ENCODE peak calls at places on chromosomes 2 and 18, in five cellular contexts. One of them, this sample, is unnamed.
A peak's percentile ranks its signal among the peaks of the same experiment; 100 is the strongest.

GRCh38 chr2:137964066-137964858 is at the start of gene HNMT:
- DNase-seq in adipocyte: peak; percentile 65
- DNase-seq in body of pancreas: peak; percentile 59
- DNase-seq in adrenal gland: peak; percentile 22
- DNase-seq in heart right ventricle: peak; percentile 27
- DNase-seq in this sample: peak; percentile 80

GRCh38 chr2:157559461-157559860 is 69.2 kb downstream of the ACVR1C start:
- DNase-seq in adipocyte: no peak
- DNase-seq in heart right ventricle: no peak
- DNase-seq in adrenal gland: no peak
- DNase-seq in body of pancreas: no peak
- DNase-seq in this sample: no peak

GRCh38 chr2:19021100-19021476 is 337.3 kb downstream of the OSR1 start:
- DNase-seq in body of pancreas: no peak
- DNase-seq in heart right ventricle: no peak
- DNase-seq in adipocyte: peak; percentile 87
- DNase-seq in adrenal gland: peak; percentile 2
- DNase-seq in this sample: no peak

GRCh38 chr2:176558574-176559140 is 289.4 kb downstream of the MTX2 start:
- DNase-seq in body of pancreas: no peak
- DNase-seq in adrenal gland: no peak
- DNase-seq in adipocyte: no peak
- DNase-seq in heart right ventricle: no peak
- DNase-seq in this sample: no peak

GRCh38 chr2:121334581-121335293 is 49.7 kb upstream of the TFCP2L1 start:
- DNase-seq in adipocyte: no peak
- DNase-seq in adrenal gland: no peak
- DNase-seq in heart right ventricle: no peak
- DNase-seq in body of pancreas: peak; percentile 31
- DNase-seq in this sample: peak; percentile 74

GRCh38 chr2:33122726-33123125 is 176.0 kb downstream of the LTBP1 start:
- DNase-seq in body of pancreas: no peak
- DNase-seq in heart right ventricle: no peak
- DNase-seq in adipocyte: no peak
- DNase-seq in adrenal gland: no peak
- DNase-seq in this sample: no peak

GRCh38 chr2:29401994-29402393 is 286.8 kb downstream of the CLIP4 start:
- DNase-seq in heart right ventricle: no peak
- DNase-seq in body of pancreas: peak; percentile 86
- DNase-seq in adipocyte: no peak
- DNase-seq in adrenal gland: no peak
- DNase-seq in this sample: no peak

GRCh38 chr2:37738266-37738885 is 66.9 kb upstream of the CDC42EP3 start:
- DNase-seq in body of pancreas: no peak
- DNase-seq in adrenal gland: no peak
- DNase-seq in adipocyte: no peak
- DNase-seq in heart right ventricle: no peak
- DNase-seq in this sample: peak; percentile 84

GRCh38 chr2:52880872-52881271 is 886.7 kb upstream of the CHAC2 start:
- DNase-seq in adrenal gland: no peak
- DNase-seq in adipocyte: no peak
- DNase-seq in body of pancreas: no peak
- DNase-seq in heart right ventricle: no peak
- DNase-seq in this sample: no peak

GRCh38 chr2:108215794-108216211 is 24.0 kb upstream of the SULT1C3 start:
- DNase-seq in heart right ventricle: no peak
- DNase-seq in adipocyte: peak; percentile 55
- DNase-seq in adrenal gland: no peak
- DNase-seq in body of pancreas: peak; percentile 30
- DNase-seq in this sample: peak; percentile 46

GRCh38 chr2:113218283-113219091 is 44.7 kb downstream of the PSD4 start:
- DNase-seq in body of pancreas: peak; percentile 62
- DNase-seq in adrenal gland: peak; percentile 92
- DNase-seq in heart right ventricle: peak; percentile 46
- DNase-seq in adipocyte: no peak
- DNase-seq in this sample: peak; percentile 96

GRCh38 chr2:235511187-235511661 is 17.4 kb downstream of the AGAP1 start:
- DNase-seq in adrenal gland: peak; percentile 72
- DNase-seq in heart right ventricle: no peak
- DNase-seq in body of pancreas: peak; percentile 59
- DNase-seq in adipocyte: peak; percentile 55
- DNase-seq in this sample: no peak

GRCh38 chr2:37566517-37566961 is 104.9 kb downstream of the CDC42EP3 start:
- DNase-seq in heart right ventricle: no peak
- DNase-seq in adipocyte: peak; percentile 71
- DNase-seq in body of pancreas: no peak
- DNase-seq in adrenal gland: peak; percentile 16
- DNase-seq in this sample: no peak

GRCh38 chr2:165305391-165306096 is 66.3 kb downstream of the SCN2A start:
- DNase-seq in heart right ventricle: no peak
- DNase-seq in adrenal gland: no peak
- DNase-seq in body of pancreas: no peak
- DNase-seq in adipocyte: no peak
- DNase-seq in this sample: no peak

GRCh38 chr2:53970898-53971681 is at the start of gene PSME4:
- DNase-seq in body of pancreas: peak; percentile 96
- DNase-seq in adrenal gland: peak; percentile 96
- DNase-seq in adipocyte: peak; percentile 98
- DNase-seq in heart right ventricle: peak; percentile 97
- DNase-seq in this sample: peak; percentile 95

GRCh38 chr2:102618452-102619413 is 620 bp upstream of the SLC9A2 start:
- DNase-seq in adipocyte: peak; percentile 31
- DNase-seq in adrenal gland: peak; percentile 45
- DNase-seq in heart right ventricle: peak; percentile 15
- DNase-seq in body of pancreas: peak; percentile 34
- DNase-seq in this sample: peak; percentile 81

GRCh38 chr2:56680971-56681631 is 497.3 kb downstream of the CCDC85A start:
- DNase-seq in adrenal gland: no peak
- DNase-seq in heart right ventricle: no peak
- DNase-seq in adipocyte: peak; percentile 58
- DNase-seq in body of pancreas: no peak
- DNase-seq in this sample: no peak

GRCh38 chr18:2410688-2411087 is 160.6 kb downstream of the METTL4 start:
- DNase-seq in adrenal gland: no peak
- DNase-seq in adipocyte: no peak
- DNase-seq in heart right ventricle: no peak
- DNase-seq in body of pancreas: no peak
- DNase-seq in this sample: peak; percentile 19

GRCh38 chr18:36212301-36212977 is 25.1 kb downstream of the MOCOS start:
- DNase-seq in adipocyte: peak; percentile 6
- DNase-seq in body of pancreas: no peak
- DNase-seq in heart right ventricle: no peak
- DNase-seq in adrenal gland: no peak
- DNase-seq in this sample: no peak

GRCh38 chr18:49563701-49564100 is 1.8 kb downstream of the LIPG start:
- DNase-seq in heart right ventricle: no peak
- DNase-seq in body of pancreas: no peak
- DNase-seq in adipocyte: no peak
- DNase-seq in adrenal gland: no peak
- DNase-seq in this sample: no peak

GRCh38 chr18:49565656-49566055 is 3.8 kb downstream of the LIPG start:
- DNase-seq in heart right ventricle: peak; percentile 24
- DNase-seq in adrenal gland: peak; percentile 68
- DNase-seq in adipocyte: peak; percentile 35
- DNase-seq in body of pancreas: peak; percentile 90
- DNase-seq in this sample: no peak

GRCh38 chr18:49563130-49563540 is 1.3 kb downstream of the LIPG start:
- DNase-seq in body of pancreas: no peak
- DNase-seq in adipocyte: no peak
- DNase-seq in heart right ventricle: no peak
- DNase-seq in adrenal gland: no peak
- DNase-seq in this sample: no peak

GRCh38 chr18:49565101-49565500 is 3.2 kb downstream of the LIPG start:
- DNase-seq in body of pancreas: no peak
- DNase-seq in adipocyte: no peak
- DNase-seq in adrenal gland: no peak
- DNase-seq in heart right ventricle: no peak
- DNase-seq in this sample: no peak

DNA sequence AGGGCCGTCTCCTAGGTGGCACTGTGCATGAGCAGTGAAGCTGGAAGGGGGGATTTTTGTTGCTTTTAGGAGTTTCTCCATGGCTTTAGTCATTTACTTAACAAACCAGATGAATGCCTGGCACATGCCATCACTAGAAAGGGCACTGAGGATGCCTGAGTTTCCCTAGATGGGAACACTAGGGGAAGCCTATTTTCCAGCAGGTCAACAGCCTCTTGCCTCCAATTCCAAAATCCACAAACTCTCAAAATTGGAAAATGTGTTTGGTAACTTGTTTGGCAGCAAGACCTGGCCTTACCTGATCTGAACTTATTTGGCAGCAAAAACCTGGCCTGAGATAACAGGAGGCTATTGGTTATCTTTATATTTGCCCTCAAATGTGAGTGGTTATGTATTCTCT is 2.6 kb downstream of the LIPG start:
- DNase-seq in heart right ventricle: no peak
- DNase-seq in body of pancreas: no peak
- DNase-seq in adrenal gland: no peak
- DNase-seq in adipocyte: no peak
- DNase-seq in this sample: no peak
- H3K4me1 ChIP-seq in heart right ventricle: peaks cover 9% of the 10 kb centered on the region
- H3K4me1 ChIP-seq in body of pancreas: peaks cover 49% of the 10 kb centered on the region
- H3K4me1 ChIP-seq in adrenal gland: peaks cover 19% of the 10 kb centered on the region
- H3K4me1 ChIP-seq in adipocyte: peaks cover 27% of the 10 kb centered on the region
- H3K4me1 ChIP-seq in this sample: no peaks in the 10 kb centered on the region

DNA sequence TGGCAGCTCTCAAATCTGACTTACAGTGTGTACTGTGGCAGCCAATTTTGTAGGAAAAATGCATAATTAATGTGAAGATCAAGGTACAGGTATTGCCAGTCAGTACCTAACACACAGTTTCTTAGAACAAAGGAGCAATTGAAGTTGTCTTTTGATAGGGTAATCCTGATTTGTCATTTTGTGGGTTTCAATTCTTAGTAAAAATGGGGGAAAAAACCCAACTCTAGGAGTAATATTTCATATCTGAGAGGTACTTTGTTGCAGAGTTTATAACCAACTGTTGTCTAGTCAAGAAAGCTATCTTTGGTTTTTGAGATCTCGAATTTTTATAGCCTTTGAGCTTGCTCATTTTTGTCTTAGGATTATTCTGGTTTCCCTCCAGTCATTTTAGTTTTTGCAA is 16.1 kb downstream of the SPATS2L start:
- DNase-seq in heart right ventricle: no peak
- DNase-seq in body of pancreas: no peak
- DNase-seq in adrenal gland: no peak
- DNase-seq in adipocyte: no peak
- DNase-seq in this sample: no peak
- H3K4me1 ChIP-seq in heart right ventricle: peaks cover 31% of the 10 kb centered on the region
- H3K4me1 ChIP-seq in body of pancreas: peaks cover 30% of the 10 kb centered on the region
- H3K4me1 ChIP-seq in adrenal gland: peaks cover 18% of the 10 kb centered on the region
- H3K4me1 ChIP-seq in adipocyte: peaks cover 31% of the 10 kb centered on the region
- H3K4me1 ChIP-seq in this sample: peaks cover 62% of the 10 kb centered on the region

DNA sequence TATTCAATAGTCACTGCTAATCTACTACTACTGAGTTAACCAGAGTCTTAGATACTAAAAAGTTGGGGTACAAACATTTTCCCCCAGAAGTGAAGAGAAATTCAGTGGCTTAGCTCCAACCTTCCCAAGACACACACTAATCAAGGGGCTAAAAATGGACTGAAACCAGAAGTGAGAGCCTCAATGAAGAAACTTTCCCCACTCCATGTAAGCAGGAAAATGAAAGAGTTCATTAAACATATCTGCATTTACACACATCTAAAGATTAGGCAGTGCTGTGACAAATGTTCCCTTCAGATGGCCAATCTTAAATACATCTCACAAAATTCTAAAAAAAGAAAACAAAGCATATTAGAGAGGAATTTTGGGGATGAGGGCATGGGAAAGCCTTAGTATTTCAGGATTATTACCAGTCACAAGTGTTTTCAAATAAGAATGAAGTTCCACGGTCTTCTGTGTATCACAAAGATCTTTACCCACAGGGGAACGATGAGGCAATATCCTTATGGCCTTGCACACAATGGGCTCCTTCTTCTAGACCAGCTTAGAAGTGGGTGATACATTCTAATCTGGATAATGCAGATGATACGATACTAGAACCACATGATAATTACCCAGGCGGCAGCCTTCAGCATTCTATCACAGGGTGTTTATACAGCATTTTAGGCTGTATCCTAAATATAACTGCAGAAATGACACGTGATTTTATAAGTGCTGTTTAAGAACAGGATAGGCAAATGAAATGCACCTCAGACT is 17.1 kb downstream of the ANKRD44 start:
- DNase-seq in adrenal gland: no peak
- DNase-seq in body of pancreas: no peak
- DNase-seq in heart right ventricle: no peak
- DNase-seq in adipocyte: no peak
- DNase-seq in this sample: no peak
- H3K4me1 ChIP-seq in adrenal gland: peaks cover 20% of the 10 kb centered on the region
- H3K4me1 ChIP-seq in body of pancreas: no peaks in the 10 kb centered on the region
- H3K4me1 ChIP-seq in heart right ventricle: peaks cover 23% of the 10 kb centered on the region
- H3K4me1 ChIP-seq in adipocyte: peaks cover 11% of the 10 kb centered on the region
- H3K4me1 ChIP-seq in this sample: peaks cover 6% of the 10 kb centered on the region

GRCh38 chr2:219228745-219229374 is 576 bp downstream of the ATG9A start:
- DNase-seq in heart right ventricle: no peak
- DNase-seq in body of pancreas: no peak
- DNase-seq in adipocyte: peak; percentile 19
- DNase-seq in adrenal gland: no peak
- DNase-seq in this sample: no peak

GRCh38 chr2:219229375-219230200 is at the start of the genes ANKZF1 and ATG9A:
- DNase-seq in adipocyte: peak; percentile 100
- DNase-seq in body of pancreas: peak; percentile 99
- DNase-seq in heart right ventricle: peak; percentile 98
- DNase-seq in adrenal gland: peak; percentile 100
- DNase-seq in this sample: peak; percentile 99

GRCh38 chr2:219230201-219230540 is 565 bp downstream of the ANKZF1 start:
- DNase-seq in adrenal gland: peak; percentile 83
- DNase-seq in body of pancreas: peak; percentile 73
- DNase-seq in heart right ventricle: no peak
- DNase-seq in adipocyte: peak; percentile 73
- DNase-seq in this sample: no peak

GRCh38 chr2:219225350-219225749 is 4.1 kb downstream of the ATG9A start:
- DNase-seq in adipocyte: no peak
- DNase-seq in heart right ventricle: no peak
- DNase-seq in adrenal gland: no peak
- DNase-seq in body of pancreas: no peak
- DNase-seq in this sample: no peak

GRCh38 chr2:219228026-219228744 is 1.3 kb downstream of the ATG9A start:
- DNase-seq in heart right ventricle: no peak
- DNase-seq in adipocyte: peak; percentile 18
- DNase-seq in adrenal gland: no peak
- DNase-seq in body of pancreas: no peak
- DNase-seq in this sample: no peak
- H3K4me1 ChIP-seq in heart right ventricle: peaks cover 23% of the 10 kb centered on the region
- H3K4me1 ChIP-seq in adipocyte: peaks cover 21% of the 10 kb centered on the region
- H3K4me1 ChIP-seq in adrenal gland: peaks cover 43% of the 10 kb centered on the region
- H3K4me1 ChIP-seq in body of pancreas: peaks cover 31% of the 10 kb centered on the region
- H3K4me1 ChIP-seq in this sample: peaks cover 4% of the 10 kb centered on the region

GRCh38 chr2:134257516-134257915 is 3.6 kb downstream of the MGAT5 start:
- DNase-seq in heart right ventricle: no peak
- DNase-seq in body of pancreas: no peak
- DNase-seq in adrenal gland: no peak
- DNase-seq in adipocyte: no peak
- DNase-seq in this sample: no peak
- H3K4me1 ChIP-seq in heart right ventricle: peaks cover 75% of the 10 kb centered on the region
- H3K4me1 ChIP-seq in body of pancreas: peaks cover 39% of the 10 kb centered on the region
- H3K4me1 ChIP-seq in adrenal gland: peaks cover 34% of the 10 kb centered on the region
- H3K4me1 ChIP-seq in adipocyte: peaks cover 33% of the 10 kb centered on the region
- H3K4me1 ChIP-seq in this sample: no peaks in the 10 kb centered on the region

This sample was measured in Caco-2.